ENCODE peak calls at places on chromosomes 2 and 18, in eight cellular contexts. One of them, this sample, is unnamed.

GRCh38 chr2:95319481-95320343 is 22.6 kb downstream of the KCNIP3 start:
- DNase-seq in A549: no peak
- DNase-seq in IMR-90: no peak
- DNase-seq in ovary: no peak
- DNase-seq in adrenal gland: no peak
- DNase-seq in H54: no peak
- DNase-seq in body of pancreas: no peak
- DNase-seq in HCT116: no peak
- DNase-seq in this sample: no peak

GRCh38 chr2:122218596-122218995 is 463.1 kb downstream of the TSN start:
- DNase-seq in A549: no peak
- DNase-seq in IMR-90: no peak
- DNase-seq in ovary: no peak
- DNase-seq in adrenal gland: no peak
- DNase-seq in H54: no peak
- DNase-seq in body of pancreas: no peak
- DNase-seq in HCT116: no peak
- DNase-seq in this sample: no peak

GRCh38 chr2:238689331-238689730 is 158.6 kb upstream of the TWIST2 start:
- DNase-seq in A549: no peak
- DNase-seq in IMR-90: no peak
- DNase-seq in ovary: no peak
- DNase-seq in adrenal gland: no peak
- DNase-seq in H54: no peak
- DNase-seq in body of pancreas: no peak
- DNase-seq in HCT116: no peak
- DNase-seq in this sample: no peak

GRCh38 chr2:26653207-26654060 is 12.3 kb upstream of the CIB4 start:
- DNase-seq in A549: no peak
- DNase-seq in IMR-90: no peak
- DNase-seq in ovary: no peak
- DNase-seq in adrenal gland: no peak
- DNase-seq in H54: no peak
- DNase-seq in body of pancreas: no peak
- DNase-seq in HCT116: no peak
- DNase-seq in this sample: no peak

GRCh38 chr2:227153766-227154486 is 10.1 kb downstream of the COL4A4 start:
- DNase-seq in A549: no peak
- DNase-seq in IMR-90: no peak
- DNase-seq in ovary: no peak
- DNase-seq in adrenal gland: no peak
- DNase-seq in H54: no peak
- DNase-seq in body of pancreas: peak
- DNase-seq in HCT116: no peak
- DNase-seq in this sample: no peak

GRCh38 chr2:28662468-28663095 is 89.0 kb upstream of the PPP1CB start:
- DNase-seq in A549: no peak
- DNase-seq in IMR-90: peak
- DNase-seq in ovary: no peak
- DNase-seq in adrenal gland: no peak
- DNase-seq in H54: no peak
- DNase-seq in body of pancreas: peak
- DNase-seq in HCT116: no peak
- DNase-seq in this sample: no peak

GRCh38 chr2:54956392-54956722 is 93.9 kb downstream of the RTN4 start:
- DNase-seq in A549: no peak
- DNase-seq in IMR-90: peak
- DNase-seq in ovary: no peak
- DNase-seq in adrenal gland: no peak
- DNase-seq in H54: no peak
- DNase-seq in body of pancreas: no peak
- DNase-seq in HCT116: no peak
- DNase-seq in this sample: no peak

GRCh38 chr2:106075038-106075437 is 119.1 kb downstream of the UXS1 start:
- DNase-seq in A549: no peak
- DNase-seq in IMR-90: peak
- DNase-seq in ovary: no peak
- DNase-seq in adrenal gland: no peak
- DNase-seq in H54: no peak
- DNase-seq in body of pancreas: no peak
- DNase-seq in HCT116: no peak
- DNase-seq in this sample: no peak

GRCh38 chr18:41940506-41941215 is 14.4 kb upstream of the PIK3C3 start:
- DNase-seq in A549: no peak
- DNase-seq in IMR-90: peak
- DNase-seq in ovary: no peak
- DNase-seq in adrenal gland: no peak
- DNase-seq in H54: peak
- DNase-seq in body of pancreas: no peak
- DNase-seq in HCT116: no peak
- DNase-seq in this sample: no peak

GRCh38 chr18:4270988-4271387 is 184.1 kb downstream of the DLGAP1 start:
- DNase-seq in A549: no peak
- DNase-seq in IMR-90: no peak
- DNase-seq in ovary: no peak
- DNase-seq in adrenal gland: no peak
- DNase-seq in H54: no peak
- DNase-seq in body of pancreas: no peak
- DNase-seq in HCT116: no peak
- DNase-seq in this sample: no peak

GRCh38 chr2:166468124-166469024 is 25.7 kb downstream of the SCN7A start:
- DNase-seq in A549: no peak
- DNase-seq in IMR-90: no peak
- DNase-seq in ovary: no peak
- DNase-seq in adrenal gland: no peak
- DNase-seq in H54: no peak
- DNase-seq in body of pancreas: no peak
- DNase-seq in HCT116: no peak
- DNase-seq in this sample: no peak

GRCh38 chr2:26196683-26197418 is 24.0 kb downstream of the GAREM2 start:
- DNase-seq in A549: no peak
- DNase-seq in IMR-90: no peak
- DNase-seq in ovary: no peak
- DNase-seq in adrenal gland: no peak
- DNase-seq in H54: no peak
- DNase-seq in body of pancreas: no peak
- DNase-seq in HCT116: no peak
- DNase-seq in this sample: no peak

GRCh38 chr2:207926133-207927076 is 98.9 kb downstream of the PLEKHM3 start:
- DNase-seq in A549: no peak
- DNase-seq in IMR-90: peak
- DNase-seq in ovary: peak
- DNase-seq in adrenal gland: peak
- DNase-seq in H54: peak
- DNase-seq in body of pancreas: peak
- DNase-seq in HCT116: no peak
- DNase-seq in this sample: no peak

GRCh38 chr18:6650756-6651155 is 78.8 kb upstream of the ARHGAP28 start:
- DNase-seq in A549: no peak
- DNase-seq in IMR-90: no peak
- DNase-seq in ovary: no peak
- DNase-seq in adrenal gland: no peak
- DNase-seq in H54: no peak
- DNase-seq in body of pancreas: no peak
- DNase-seq in HCT116: no peak
- DNase-seq in this sample: no peak

GRCh38 chr18:55856191-55856590 is 268.2 kb upstream of the TCF4 start:
- DNase-seq in A549: peak
- DNase-seq in IMR-90: peak
- DNase-seq in ovary: no peak
- DNase-seq in adrenal gland: no peak
- DNase-seq in H54: no peak
- DNase-seq in body of pancreas: no peak
- DNase-seq in HCT116: no peak
- DNase-seq in this sample: no peak

DNA sequence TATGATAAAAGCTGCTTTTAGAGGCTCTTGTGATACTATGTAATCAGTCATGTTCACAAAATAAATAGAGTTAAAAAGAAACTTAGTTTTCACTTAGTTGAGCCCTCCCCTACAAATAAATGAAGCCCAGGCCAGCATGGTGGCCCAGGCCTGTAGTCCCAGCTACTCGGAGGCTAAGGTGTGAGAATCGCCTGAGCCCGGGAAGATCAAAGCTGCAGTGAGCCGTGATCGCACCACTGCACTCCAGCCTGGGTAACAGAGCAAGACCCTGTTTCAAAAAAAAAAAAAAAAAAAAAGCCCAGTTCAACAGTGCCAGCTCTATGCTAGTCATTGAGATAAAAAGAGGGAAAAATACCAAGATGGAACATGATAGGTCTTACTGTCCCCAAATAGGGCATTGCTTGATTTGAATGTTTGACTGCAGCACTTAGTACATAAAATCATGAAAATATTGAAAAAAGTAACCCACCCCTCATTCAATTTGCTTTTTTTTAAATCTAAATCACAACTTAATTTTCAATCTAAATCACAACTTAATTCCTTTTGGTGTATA is 1.5 kb downstream of the ASNSD1 start:
- DNase-seq in A549: no peak
- DNase-seq in IMR-90: no peak
- DNase-seq in ovary: no peak
- DNase-seq in adrenal gland: no peak
- DNase-seq in H54: no peak
- DNase-seq in body of pancreas: no peak
- DNase-seq in HCT116: no peak
- DNase-seq in this sample: no peak
- TF ChIP-seq POLR2A in A549: no peak
- TF ChIP-seq POLR2A in IMR-90: no peak
- TF ChIP-seq POLR2A in ovary: no peak
- TF ChIP-seq POLR2A in adrenal gland: no peak
- TF ChIP-seq POLR2A in H54: no peak
- TF ChIP-seq POLR2A in body of pancreas: no peak
- TF ChIP-seq POLR2A in HCT116: no peak
- TF ChIP-seq POLR2A in this sample: no peak

GRCh38 chr2:36597532-36598377 is at the start of gene FEZ2:
- DNase-seq in A549: peak
- DNase-seq in IMR-90: peak
- DNase-seq in ovary: peak
- DNase-seq in adrenal gland: peak
- DNase-seq in H54: peak
- DNase-seq in body of pancreas: peak
- DNase-seq in HCT116: peak
- DNase-seq in this sample: peak
- TF ChIP-seq POLR2A in A549: peak
- TF ChIP-seq POLR2A in IMR-90: peak
- TF ChIP-seq POLR2A in ovary: no peak
- TF ChIP-seq POLR2A in adrenal gland: no peak
- TF ChIP-seq POLR2A in H54: peak
- TF ChIP-seq POLR2A in body of pancreas: peak
- TF ChIP-seq POLR2A in HCT116: peak
- TF ChIP-seq POLR2A in this sample: no peak

GRCh38 chr2:134835471-134835870 is 2.9 kb upstream of the ACMSD start:
- DNase-seq in A549: no peak
- DNase-seq in IMR-90: no peak
- DNase-seq in ovary: no peak
- DNase-seq in adrenal gland: no peak
- DNase-seq in H54: no peak
- DNase-seq in body of pancreas: no peak
- DNase-seq in HCT116: no peak
- DNase-seq in this sample: no peak

GRCh38 chr2:134842930-134843490 is 4.6 kb downstream of the ACMSD start:
- DNase-seq in A549: no peak
- DNase-seq in IMR-90: no peak
- DNase-seq in ovary: no peak
- DNase-seq in adrenal gland: no peak
- DNase-seq in H54: no peak
- DNase-seq in body of pancreas: no peak
- DNase-seq in HCT116: no peak
- DNase-seq in this sample: no peak

GRCh38 chr2:134838143-134838620 is at the start of gene ACMSD:
- DNase-seq in A549: no peak
- DNase-seq in IMR-90: no peak
- DNase-seq in ovary: no peak
- DNase-seq in adrenal gland: no peak
- DNase-seq in H54: no peak
- DNase-seq in body of pancreas: no peak
- DNase-seq in HCT116: no peak
- DNase-seq in this sample: no peak

GRCh38 chr2:134836986-134837385 is 1.4 kb upstream of the ACMSD start:
- DNase-seq in A549: no peak
- DNase-seq in IMR-90: peak
- DNase-seq in ovary: no peak
- DNase-seq in adrenal gland: no peak
- DNase-seq in H54: peak
- DNase-seq in body of pancreas: no peak
- DNase-seq in HCT116: no peak
- DNase-seq in this sample: no peak

GRCh38 chr2:134839649-134840048 is 1.2 kb downstream of the ACMSD start:
- DNase-seq in A549: no peak
- DNase-seq in IMR-90: no peak
- DNase-seq in ovary: no peak
- DNase-seq in adrenal gland: no peak
- DNase-seq in H54: no peak
- DNase-seq in body of pancreas: no peak
- DNase-seq in HCT116: no peak
- DNase-seq in this sample: no peak
- TF ChIP-seq POLR2A in A549: no peak
- TF ChIP-seq POLR2A in IMR-90: no peak
- TF ChIP-seq POLR2A in ovary: no peak
- TF ChIP-seq POLR2A in adrenal gland: no peak
- TF ChIP-seq POLR2A in H54: no peak
- TF ChIP-seq POLR2A in body of pancreas: no peak
- TF ChIP-seq POLR2A in HCT116: no peak
- TF ChIP-seq POLR2A in this sample: no peak

DNA sequence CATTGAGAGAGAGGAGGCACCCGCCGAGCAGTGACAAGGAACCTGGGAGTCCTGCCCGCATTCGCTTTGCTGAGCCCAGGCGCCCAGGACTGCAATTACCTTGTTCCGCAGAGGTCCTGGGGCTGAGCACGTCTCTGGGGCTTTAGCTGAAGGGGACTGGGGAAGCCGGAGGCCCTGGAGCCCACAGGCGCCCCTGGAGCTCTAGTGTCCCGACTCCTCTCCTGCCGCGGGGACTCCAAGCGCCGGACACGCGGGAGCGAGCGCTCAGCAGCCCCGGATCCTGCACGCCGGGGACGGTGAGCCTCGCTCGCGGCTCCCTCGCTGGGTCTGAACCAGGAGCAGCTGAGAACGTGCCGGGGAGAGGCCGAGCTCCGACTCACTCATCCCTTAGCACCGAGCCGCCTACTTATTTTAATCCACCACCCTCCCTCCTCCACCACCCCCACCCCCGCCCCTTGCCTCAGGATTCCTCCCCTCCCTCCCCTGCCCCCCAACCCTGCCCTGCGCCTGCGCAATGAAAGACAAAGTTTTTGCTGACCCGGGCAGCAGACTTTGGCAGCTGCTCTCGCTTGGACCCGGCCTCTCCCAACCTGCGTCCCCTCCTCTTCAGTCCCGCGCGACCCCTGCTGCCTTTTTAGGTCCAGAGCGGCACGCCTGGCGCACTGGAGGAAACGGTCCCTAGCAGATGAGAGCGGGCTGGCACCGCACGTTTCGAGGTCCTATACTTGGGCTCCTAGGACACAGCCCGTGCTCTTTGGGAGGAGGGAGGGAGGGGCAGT is at the start of gene OSR1:
- DNase-seq in A549: peak
- DNase-seq in IMR-90: peak
- DNase-seq in ovary: peak
- DNase-seq in adrenal gland: peak
- DNase-seq in H54: peak
- DNase-seq in body of pancreas: peak
- DNase-seq in HCT116: no peak
- DNase-seq in this sample: no peak
- TF ChIP-seq POLR2A in A549: peak
- TF ChIP-seq POLR2A in IMR-90: peak
- TF ChIP-seq POLR2A in ovary: peak
- TF ChIP-seq POLR2A in adrenal gland: no peak
- TF ChIP-seq POLR2A in H54: peak
- TF ChIP-seq POLR2A in body of pancreas: no peak
- TF ChIP-seq POLR2A in HCT116: no peak
- TF ChIP-seq POLR2A in this sample: no peak

This sample was measured in erythroblast.